ENCODE peak calls at places on chromosome 22, in five cellular contexts. C, A, X, Y and D are unnamed samples.

GRCh38 chr22:19576460-19577421 is 52.5 kb upstream of the CLDN5 start:
- DNase-seq in C (peak; percentile 36), A (no peak), X (no peak), Y (no peak), D (no peak)

GRCh38 chr22:29071261-29072045 is 1.4 kb upstream of the KREMEN1 start:
- DNase-seq in C (peak; percentile 51), A (peak; percentile 72), X (peak; percentile 50), Y (peak; percentile 71), D (peak; percentile 67)

GRCh38 chr22:36386900-36387663 is 685 bp downstream of the MYH9 start:
- DNase-seq in C (peak; percentile 78), A (peak; percentile 92), X (peak; percentile 73), Y (no peak), D (peak; percentile 80)

GRCh38 chr22:31091106-31091975 is 10.2 kb downstream of the SMTN start:
- DNase-seq in C (peak; percentile 20), A (no peak), X (no peak), Y (no peak), D (no peak)

GRCh38 chr22:44822479-44822878 is 70.1 kb downstream of the ARHGAP8 start:
- DNase-seq in C (no peak), A (no peak), X (no peak), Y (no peak), D (no peak)

GRCh38 chr22:38251355-38251720 is 21.5 kb downstream of the TMEM184B start:
- DNase-seq in C (no peak), A (no peak), X (no peak), Y (no peak), D (no peak)

GRCh38 chr22:19896665-19897355 is 42.1 kb upstream of the GNB1L start:
- DNase-seq in C (no peak), A (no peak), X (no peak), Y (no peak), D (no peak)

GRCh38 chr22:40004836-40005235 is 10.1 kb downstream of the FAM83F start:
- DNase-seq in C (no peak), A (no peak), X (no peak), Y (no peak), D (no peak)

GRCh38 chr22:47175151-47175760 is 412.8 kb downstream of the TBC1D22A start:
- DNase-seq in C (peak; percentile 26), A (no peak), X (no peak), Y (no peak), D (peak; percentile 46)

GRCh38 chr22:38881464-38881871 is 9.5 kb upstream of the CBX6 start:
- DNase-seq in C (no peak), A (no peak), X (peak; percentile 59), Y (no peak), D (no peak)

GRCh38 chr22:20405931-20406685 is 12.2 kb downstream of the ZNF74 start:
- DNase-seq in C (no peak), A (peak; percentile 30), X (no peak), Y (no peak), D (peak; percentile 36)

GRCh38 chr22:30747493-30747892 is 52.8 kb downstream of the OSBP2 start:
- DNase-seq in C (no peak), A (no peak), X (no peak), Y (no peak), D (no peak)

GRCh38 chr22:21765909-21766529 is 30.4 kb upstream of the YPEL1 start:
- DNase-seq in C (no peak), A (no peak), X (no peak), Y (no peak), D (no peak)

GRCh38 chr22:17890892-17891291 is 116.6 kb upstream of the BID start:
- DNase-seq in C (no peak), A (no peak), X (no peak), Y (no peak), D (no peak)

GRCh38 chr22:22879675-22880029 is 8.0 kb upstream of the IGLL5 start:
- DNase-seq in C (no peak), A (no peak), X (no peak), Y (no peak), D (no peak)

GRCh38 chr22:22883090-22883727 is 4.4 kb upstream of the IGLL5 start:
- DNase-seq in C (no peak), A (no peak), X (no peak), Y (no peak), D (no peak)

GRCh38 chr22:22880645-22881044 is 7.0 kb upstream of the IGLL5 start:
- DNase-seq in C (no peak), A (no peak), X (no peak), Y (no peak), D (no peak)

GRCh38 chr22:22882033-22882717 is 5.4 kb upstream of the IGLL5 start:
- DNase-seq in C (no peak), A (no peak), X (no peak), Y (no peak), D (no peak)

DNA sequence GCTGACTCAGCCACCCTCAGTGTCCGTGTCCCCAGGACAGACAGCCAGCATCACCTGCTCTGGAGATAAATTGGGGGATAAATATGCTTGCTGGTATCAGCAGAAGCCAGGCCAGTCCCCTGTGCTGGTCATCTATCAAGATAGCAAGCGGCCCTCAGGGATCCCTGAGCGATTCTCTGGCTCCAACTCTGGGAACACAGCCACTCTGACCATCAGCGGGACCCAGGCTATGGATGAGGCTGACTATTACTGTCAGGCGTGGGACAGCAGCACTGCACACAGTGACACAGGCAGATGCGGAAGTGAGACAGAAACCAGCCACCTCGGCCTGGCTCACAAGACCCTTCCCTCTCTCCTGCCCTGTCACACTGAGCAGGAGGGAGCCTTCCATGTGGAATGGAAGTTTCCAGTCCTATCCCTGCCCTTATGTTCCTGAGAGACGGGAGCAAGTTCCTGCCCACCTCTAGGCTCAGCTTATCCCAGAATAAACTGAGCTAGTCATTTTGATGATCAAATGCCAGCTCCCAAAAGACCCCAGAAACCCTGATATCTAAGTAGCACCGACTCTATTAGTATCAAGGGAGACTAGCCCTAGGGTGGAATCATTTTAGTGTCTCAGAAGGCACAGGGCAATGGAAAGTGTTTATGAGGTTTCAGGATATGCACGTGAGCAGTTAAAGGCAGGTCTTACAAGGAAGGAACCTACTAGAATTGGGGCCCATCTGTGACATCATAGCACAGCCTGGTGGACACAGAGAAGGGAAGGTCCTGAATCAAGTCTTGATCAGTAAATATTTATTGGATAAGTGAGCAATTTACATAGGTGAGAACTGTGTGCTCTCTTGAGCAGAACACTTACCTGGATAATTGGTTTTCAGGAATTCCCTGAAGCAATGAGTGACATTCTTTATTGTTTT is 6.2 kb upstream of the IGLL5 start:
- DNase-seq in C (no peak), A (no peak), X (no peak), Y (no peak), D (no peak)
- H3K27ac ChIP-seq in C (no peak overlapping the region), A (no peak overlapping the region), X (no peak overlapping the region), Y (no peak overlapping the region), D (no peak overlapping the region)

GRCh38 chr22:49570032-49570848 is 257.4 kb downstream of the BRD1 start:
- DNase-seq in C (no peak), A (peak; percentile 10), X (peak; percentile 6), Y (no peak), D (peak; percentile 26)
- H3K9me3 ChIP-seq in C (no peaks in the 10 kb centered on the region), A (no peaks in the 10 kb centered on the region), X (no peaks in the 10 kb centered on the region), Y (no peaks in the 10 kb centered on the region), D (no peaks in the 10 kb centered on the region)

DNA sequence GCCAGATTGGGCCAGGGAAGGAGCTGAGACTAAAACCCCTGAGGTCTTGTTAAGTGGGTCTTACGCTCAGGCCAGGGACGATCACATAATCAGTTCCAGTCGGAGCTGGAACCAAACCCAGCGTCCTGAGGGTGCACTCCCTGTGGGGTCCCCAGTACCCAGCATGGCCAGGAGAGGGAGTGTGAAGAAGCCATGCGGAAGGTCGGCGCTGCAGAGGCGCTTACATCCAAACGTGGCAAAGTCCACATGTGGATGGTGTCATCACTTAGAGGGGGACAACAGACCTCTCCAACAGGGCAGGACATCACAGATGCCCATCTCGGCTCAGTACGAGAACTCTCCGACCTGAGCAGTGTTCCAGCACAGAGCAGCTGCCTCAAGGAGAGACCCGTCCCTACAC is 8.3 kb downstream of the ATP5MGL start:
- DNase-seq in C (no peak), A (no peak), X (no peak), Y (peak; percentile 47), D (no peak)
- TF ChIP-seq CTCF in C (peak; percentile 29), A (no peak), X (no peak), Y (peak; percentile 49), D (peak; percentile 33)

GRCh38 chr22:25110846-25111578 is 88.6 kb upstream of the CRYBB3 start:
- DNase-seq in C (peak; percentile 49), A (peak; percentile 83), X (peak; percentile 73), Y (peak; percentile 91), D (peak; percentile 92)

GRCh38 chr22:25112538-25113253 is 87.0 kb upstream of the CRYBB3 start:
- DNase-seq in C (no peak), A (no peak), X (no peak), Y (peak; percentile 33), D (peak; percentile 66)

GRCh38 chr22:25109878-25110595 is 89.6 kb upstream of the CRYBB3 start:
- DNase-seq in C (no peak), A (no peak), X (peak; percentile 29), Y (peak; percentile 93), D (peak; percentile 91)

GRCh38 chr22:25111579-25112517 is 87.8 kb upstream of the CRYBB3 start:
- DNase-seq in C (no peak), A (peak; percentile 81), X (peak; percentile 59), Y (no peak), D (peak; percentile 41)

GRCh38 chr22:25110596-25110845 is 89.1 kb upstream of the CRYBB3 start:
- DNase-seq in C (no peak), A (no peak), X (no peak), Y (no peak), D (no peak)
- H3K27ac ChIP-seq in C (no peak overlapping the region), A (peak overlapping the region; percentile 87), X (peak overlapping the region; percentile 89), Y (peak overlapping the region; percentile 92), D (peak overlapping the region; percentile 97)

GRCh38 chr22:32829451-32829851 is 27.9 kb downstream of the TIMP3 start:
- DNase-seq in C (no peak), A (no peak), X (no peak), Y (no peak), D (no peak)

GRCh38 chr22:32830473-32830872 is 29.0 kb downstream of the TIMP3 start:
- DNase-seq in C (peak; percentile 65), A (no peak), X (no peak), Y (no peak), D (peak; percentile 71)

GRCh38 chr22:32831571-32831970 is 30.1 kb downstream of the TIMP3 start:
- DNase-seq in C (no peak), A (no peak), X (no peak), Y (no peak), D (no peak)

GRCh38 chr22:32828561-32828960 is 27.1 kb downstream of the TIMP3 start:
- DNase-seq in C (no peak), A (no peak), X (no peak), Y (no peak), D (no peak)

GRCh38 chr22:32830957-32831356 is 29.5 kb downstream of the TIMP3 start:
- DNase-seq in C (no peak), A (no peak), X (no peak), Y (no peak), D (no peak)
- H3K9me3 ChIP-seq in C (no peaks in the 10 kb centered on the region), A (no peaks in the 10 kb centered on the region), X (no peaks in the 10 kb centered on the region), Y (no peaks in the 10 kb centered on the region), D (no peaks in the 10 kb centered on the region)